ENCODE peak calls at places on chromosomes 2 and 18, in nine cellular contexts. R is A673, X is IMR-90, E is HL-60, N is fibroblast of mammary gland, T is H1, I is GM06990, S is astrocyte, O is AG09309. U is an unnamed sample.

GRCh38 chr2:128317186-128317897 is 1.3 kb downstream of the HS6ST1 start:
- DNase-seq in T (peak; percentile 36), O (no peak), E (peak; percentile 57), N (no peak), X (no peak), S (no peak), R (no peak), I (peak; percentile 70), U (no peak)

GRCh38 chr2:202164409-202164808 is 74.0 kb downstream of the SUMO1 start:
- DNase-seq in I (no peak), O (no peak), N (no peak), E (no peak), R (no peak), S (no peak), X (peak; percentile 37), T (no peak), U (no peak)

GRCh38 chr2:66433945-66434678 is 813 bp upstream of the MEIS1 start:
- DNase-seq in R (peak; percentile 83), I (peak; percentile 57), S (peak; percentile 63), T (no peak), N (peak; percentile 65), O (no peak), E (no peak), X (peak; percentile 76), U (peak; percentile 71)

GRCh38 chr18:73245345-73245744 is 377.6 kb upstream of the NETO1 start:
- DNase-seq in R (no peak), S (no peak), N (no peak), X (no peak), O (no peak), I (no peak), T (peak; percentile 51), E (no peak), U (no peak)

GRCh38 chr18:44758821-44759624 is 78.3 kb downstream of the SETBP1 start:
- DNase-seq in N (no peak), E (no peak), X (no peak), S (no peak), O (no peak), I (peak; percentile 81), R (no peak), T (no peak), U (no peak)

GRCh38 chr2:10172033-10172865 is 49.7 kb downstream of the RRM2 start:
- DNase-seq in S (no peak), E (no peak), R (no peak), N (no peak), O (no peak), X (no peak), I (no peak), T (no peak), U (no peak)

GRCh38 chr2:47357475-47357874 is 45.5 kb upstream of the MSH2 start:
- DNase-seq in S (peak; percentile 85), R (peak; percentile 40), E (no peak), I (no peak), T (no peak), O (peak; percentile 37), N (peak; percentile 82), X (peak; percentile 68), U (no peak)

GRCh38 chr2:66446178-66446860 is 11.4 kb downstream of the MEIS1 start:
- DNase-seq in S (peak; percentile 68), N (peak; percentile 76), I (no peak), R (no peak), X (no peak), E (no peak), T (no peak), O (no peak), U (peak; percentile 65)

GRCh38 chr18:55322176-55322735 is 265.7 kb downstream of the TCF4 start:
- DNase-seq in S (peak; percentile 93), E (peak; percentile 25), N (peak; percentile 98), R (peak; percentile 95), I (peak; percentile 90), X (peak; percentile 96), T (no peak), O (peak; percentile 90), U (peak; percentile 71)

GRCh38 chr2:61135510-61135909 is 26.5 kb upstream of the C2orf74 start:
- DNase-seq in R (peak; percentile 51), E (peak; percentile 21), O (peak; percentile 24), N (peak; percentile 57), I (no peak), T (no peak), S (peak; percentile 41), X (peak; percentile 57), U (no peak)
- TF ChIP-seq CTCF in R (peak; percentile 60), E (no peak), O (peak; percentile 49), N (peak; percentile 38), I (peak; percentile 11), T (peak; percentile 22), S (peak; percentile 36), X (peak; percentile 68), U (no peak)

GRCh38 chr2:69734040-69734611 is 7.8 kb upstream of the ANXA4 start:
- DNase-seq in X (no peak), I (no peak), E (no peak), S (no peak), N (no peak), R (no peak), O (no peak), T (no peak), U (no peak)

GRCh38 chr2:69731575-69731974 is 10.4 kb upstream of the ANXA4 start:
- DNase-seq in O (no peak), E (no peak), X (no peak), S (no peak), T (no peak), N (no peak), I (peak; percentile 36), R (no peak), U (no peak)

GRCh38 chr2:69733338-69734039 is 8.4 kb upstream of the ANXA4 start:
- DNase-seq in O (no peak), N (peak; percentile 75), R (peak; percentile 39), S (no peak), I (no peak), E (no peak), T (no peak), X (peak; percentile 34), U (no peak)

GRCh38 chr2:69735696-69736095 is 6.2 kb upstream of the ANXA4 start:
- DNase-seq in I (no peak), T (no peak), N (no peak), X (no peak), E (no peak), S (no peak), R (no peak), O (no peak), U (no peak)

GRCh38 chr2:69734858-69735574 is 6.9 kb upstream of the ANXA4 start:
- DNase-seq in R (no peak), I (no peak), O (no peak), X (no peak), S (no peak), N (no peak), E (no peak), T (no peak), U (no peak)
- TF ChIP-seq CTCF in R (no peak), I (no peak), O (peak; percentile 18), X (peak; percentile 7), S (no peak), N (no peak), E (no peak), T (no peak), U (no peak)

GRCh38 chr18:23661735-23662308 is 889 bp downstream of the ANKRD29 start:
- DNase-seq in N (no peak), X (no peak), R (no peak), I (no peak), T (no peak), E (no peak), S (no peak), O (no peak), U (no peak)
- TF ChIP-seq CTCF in N (no peak), X (no peak), R (no peak), I (no peak), T (no peak), E (no peak), S (no peak), O (no peak), U (no peak)

DNA sequence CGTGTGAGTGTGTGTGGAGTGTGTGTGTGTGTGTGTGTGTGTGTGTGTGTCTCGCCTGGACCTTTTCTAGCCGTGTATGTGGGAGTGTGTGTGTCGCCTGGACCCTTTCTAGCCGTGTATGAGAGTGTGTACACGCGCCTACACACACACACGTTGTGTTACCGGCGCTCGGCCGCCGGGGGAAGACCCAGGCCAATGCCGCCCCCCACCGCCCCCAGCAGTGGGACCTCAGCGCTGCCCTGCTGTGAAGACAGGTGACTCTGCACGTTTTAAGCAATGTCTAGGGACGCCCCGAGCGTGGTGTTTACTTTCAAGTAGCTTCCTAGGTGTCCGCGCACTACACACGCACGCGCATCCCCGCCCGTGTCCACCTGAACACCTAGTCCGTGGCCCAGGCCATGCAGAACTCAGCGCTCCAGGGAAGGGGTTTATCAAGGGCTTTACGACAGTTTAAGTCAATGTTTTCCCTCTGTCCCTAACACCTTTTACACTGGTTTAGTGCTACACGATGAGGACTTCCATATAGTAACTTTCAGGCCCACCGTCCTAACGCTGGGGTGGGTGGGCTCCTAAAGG is 1.2 kb upstream of the BCL2 start:
- DNase-seq in E (peak; percentile 70), R (peak; percentile 53), O (no peak), X (peak; percentile 32), T (no peak), I (peak; percentile 81), S (peak; percentile 49), N (peak; percentile 42), U (peak; percentile 49)
- TF ChIP-seq CTCF in E (no peak), R (no peak), O (no peak), X (no peak), T (no peak), I (peak; percentile 19), S (no peak), N (no peak), U (no peak)

DNA sequence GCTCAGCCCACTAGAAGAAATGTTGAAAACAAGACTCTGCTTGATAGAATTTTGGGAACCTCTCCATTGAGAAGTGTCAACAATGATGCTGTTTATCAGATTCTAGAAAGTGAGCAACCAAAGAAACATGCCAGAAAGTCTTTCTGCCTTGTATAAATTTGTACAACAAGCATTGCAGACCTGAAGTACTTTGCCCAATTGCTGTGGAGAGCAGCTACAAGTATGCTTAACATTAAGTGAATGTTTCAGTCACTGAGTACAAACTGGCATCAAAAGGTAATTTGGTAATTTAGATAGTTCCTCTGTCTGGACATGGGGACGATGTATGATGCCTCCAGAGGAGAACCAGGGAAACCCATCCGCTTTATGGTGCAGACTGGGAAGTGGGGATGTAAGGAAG is 33.4 kb upstream of the SKA1 start:
- DNase-seq in X (no peak), T (no peak), N (no peak), E (no peak), R (no peak), S (no peak), I (no peak), O (no peak), U (no peak)
- TF ChIP-seq CTCF in X (no peak), T (no peak), N (no peak), E (no peak), R (no peak), S (no peak), I (no peak), O (no peak), U (no peak)

GRCh38 chr18:62239475-62239874 is 52.4 kb downstream of the RELCH start:
- DNase-seq in I (no peak), E (no peak), X (no peak), R (no peak), O (no peak), N (no peak), S (no peak), T (no peak), U (no peak)
- TF ChIP-seq CTCF in I (no peak), E (no peak), X (no peak), R (no peak), O (no peak), N (peak; percentile 2), S (no peak), T (peak; percentile 36), U (no peak)